ENCODE peak calls at places on chromosomes 6 and 20, in ten cellular contexts. G is nephron progenitor cell; E is AG08396; D is GF-D8; C is stimulated activated CD8-positive, alpha-beta memory T cell treated with anti-CD3 and anti-CD28 coated beads, Interleukin-7, amount 100 ng/mL, for 24 hours; R is COR-L47; O is KBM-7; J is iPS DF 6.9; K is activated T-helper 1 cell treated with anti-CD3 and anti-CD28 coated beads, Interleukin-2, amount 50 U/mL, for 16 hours; B is GM20000. P is an unnamed sample.

GRCh38 chr6:17165383-17165782 is 63.5 kb downstream of the STMND1 start:
- DNase-seq in G (no peak), E (no peak), D (no peak), C (no peak), R (no peak), O (no peak), J (no peak), K (no peak), B (no peak), P (no peak)

GRCh38 chr6:35208419-35208818 is 5.3 kb upstream of the SCUBE3 start:
- DNase-seq in G (no peak), E (no peak), D (no peak), C (no peak), R (no peak), O (peak), J (no peak), K (no peak), B (no peak), P (no peak)

GRCh38 chr6:7765575-7766325 is 39.9 kb downstream of the BMP6 start:
- DNase-seq in G (no peak), E (no peak), D (no peak), C (no peak), R (no peak), O (no peak), J (no peak), K (no peak), B (no peak), P (no peak)

GRCh38 chr20:41692479-41693135 is 74.4 kb upstream of the CHD6 start:
- DNase-seq in G (peak), E (peak), D (no peak), C (peak), R (peak), O (peak), J (peak), K (peak), B (peak), P (peak)

GRCh38 chr6:143962644-143962929 is 45.5 kb downstream of the PLAGL1 start:
- DNase-seq in G (no peak), E (peak), D (no peak), C (no peak), R (no peak), O (no peak), J (no peak), K (no peak), B (no peak), P (no peak)

GRCh38 chr6:3697609-3698008 is 53.9 kb downstream of the PXDC1 start:
- DNase-seq in G (no peak), E (peak), D (no peak), C (no peak), R (no peak), O (no peak), J (no peak), K (no peak), B (no peak), P (no peak)

GRCh38 chr6:16563628-16564240 is 197.5 kb downstream of the ATXN1 start:
- DNase-seq in G (no peak), E (no peak), D (no peak), C (no peak), R (no peak), O (no peak), J (no peak), K (no peak), B (no peak), P (no peak)

GRCh38 chr6:121142093-121142492 is 192.2 kb downstream of the TBC1D32 start:
- DNase-seq in G (no peak), E (no peak), D (no peak), C (no peak), R (no peak), O (no peak), J (no peak), K (no peak), B (no peak), P (no peak)

GRCh38 chr6:21769405-21769851 is 175.9 kb downstream of the SOX4 start:
- DNase-seq in G (no peak), E (peak), D (no peak), C (no peak), R (no peak), O (no peak), J (peak), K (no peak), B (no peak), P (no peak)

GRCh38 chr6:132934496-132934895 is 120.1 kb downstream of the RPS12 start:
- DNase-seq in G (no peak), E (no peak), D (no peak), C (no peak), R (no peak), O (no peak), J (no peak), K (no peak), B (no peak), P (no peak)

GRCh38 chr20:24797864-24798655 is 151.0 kb upstream of the CST7 start:
- DNase-seq in G (no peak), E (no peak), D (no peak), C (no peak), R (no peak), O (no peak), J (no peak), K (no peak), B (no peak), P (no peak)

GRCh38 chr6:32047539-32047854 is 9.3 kb downstream of the CYP21A2 start:
- DNase-seq in G (no peak), E (no peak), D (no peak), C (no peak), R (no peak), O (no peak), J (no peak), K (no peak), B (no peak), P (no peak)

GRCh38 chr6:144415835-144416237 is 130.7 kb downstream of the UTRN start:
- DNase-seq in G (no peak), E (no peak), D (no peak), C (no peak), R (no peak), O (no peak), J (no peak), K (no peak), B (no peak), P (no peak)

GRCh38 chr6:168326294-168327261 is 7.0 kb upstream of the DACT2 start:
- DNase-seq in G (no peak), E (no peak), D (no peak), C (no peak), R (no peak), O (no peak), J (no peak), K (no peak), B (no peak), P (no peak)

GRCh38 chr20:63241272-63241671 is 5.6 kb downstream of the BIRC7 start:
- DNase-seq in G (no peak), E (no peak), D (no peak), C (no peak), R (no peak), O (no peak), J (no peak), K (no peak), B (no peak), P (no peak)

GRCh38 chr6:47180633-47181032 is 129.1 kb downstream of the TNFRSF21 start:
- DNase-seq in G (no peak), E (no peak), D (no peak), C (no peak), R (no peak), O (no peak), J (no peak), K (no peak), B (no peak), P (no peak)

GRCh38 chr6:104640761-104641160 is 219.0 kb downstream of the HACE1 start:
- DNase-seq in G (no peak), E (no peak), D (no peak), C (no peak), R (no peak), O (no peak), J (no peak), K (no peak), B (no peak), P (no peak)

GRCh38 chr6:136784910-136785746 is 7.1 kb downstream of the MAP3K5 start:
- DNase-seq in G (no peak), E (no peak), D (peak), C (no peak), R (no peak), O (peak), J (no peak), K (peak), B (no peak), P (no peak)

GRCh38 chr20:8640461-8640860 is 428.4 kb upstream of the PLCB4 start:
- DNase-seq in G (no peak), E (no peak), D (no peak), C (no peak), R (no peak), O (no peak), J (no peak), K (no peak), B (no peak), P (no peak)

GRCh38 chr20:1644101-1644962 is 13.2 kb downstream of the SIRPG start:
- DNase-seq in G (no peak), E (no peak), D (no peak), C (no peak), R (no peak), O (no peak), J (no peak), K (no peak), B (no peak), P (no peak)

GRCh38 chr6:18506387-18507017 is 119.4 kb downstream of the RNF144B start:
- DNase-seq in G (no peak), E (no peak), D (no peak), C (no peak), R (peak), O (no peak), J (no peak), K (no peak), B (no peak), P (no peak)

GRCh38 chr6:134425521-134426316 is 107.8 kb upstream of the SGK1 start:
- DNase-seq in G (no peak), E (no peak), D (no peak), C (no peak), R (no peak), O (no peak), J (no peak), K (no peak), B (no peak), P (no peak)

GRCh38 chr6:108841377-108841855 is 6.8 kb upstream of the ARMC2 start:
- DNase-seq in G (no peak), E (no peak), D (no peak), C (no peak), R (no peak), O (peak), J (no peak), K (no peak), B (no peak), P (no peak)

GRCh38 chr20:40978761-40979160 is 49.9 kb upstream of the TOP1 start:
- DNase-seq in G (no peak), E (no peak), D (no peak), C (no peak), R (no peak), O (no peak), J (no peak), K (no peak), B (no peak), P (no peak)

P was measured in B cell.